ENCODE peak calls at places on chromosomes 2 and 18, in six cellular contexts. M, B, K, O, F and H are unnamed samples.

GRCh38 chr2:129923265-129924141 is 56.0 kb upstream of the RAB6C start:
- DNase-seq in F (peak; percentile 51), M (peak; percentile 62), K (peak; percentile 38), O (no peak), B (peak; percentile 24), H (peak; percentile 56)

GRCh38 chr2:33848486-33848885 is 249.4 kb upstream of the FAM98A start:
- DNase-seq in F (peak; percentile 35), M (no peak), K (peak; percentile 42), B (no peak), O (no peak), H (no peak)

GRCh38 chr2:158501301-158501700 is 44.5 kb downstream of the PKP4 start:
- DNase-seq in B (no peak), O (no peak), M (no peak), K (peak; percentile 54), F (no peak), H (no peak)

GRCh38 chr2:15984367-15985255 is 44.3 kb downstream of the MYCN start:
- DNase-seq in B (no peak), K (no peak), O (peak; percentile 24), M (no peak), F (no peak), H (no peak)

GRCh38 chr2:156787517-156787916 is 351.3 kb downstream of the GPD2 start:
- DNase-seq in O (no peak), M (no peak), B (no peak), F (no peak), K (no peak), H (no peak)

GRCh38 chr2:105397025-105397722 is 1.7 kb downstream of the FHL2 start:
- DNase-seq in B (no peak), K (no peak), F (no peak), M (peak; percentile 60), O (no peak), H (peak; percentile 49)

GRCh38 chr18:40529478-40529877 is 1425.6 kb upstream of the PIK3C3 start:
- DNase-seq in M (peak; percentile 43), K (peak; percentile 0), O (no peak), B (no peak), F (peak; percentile 18), H (peak; percentile 47)

GRCh38 chr2:224023188-224023587 is 15.9 kb downstream of the SERPINE2 start:
- DNase-seq in M (no peak), F (no peak), B (peak; percentile 50), K (peak; percentile 79), O (no peak), H (peak; percentile 23)

GRCh38 chr2:237041231-237041630 is 44.5 kb upstream of the COPS8 start:
- DNase-seq in O (no peak), K (no peak), F (no peak), M (no peak), B (no peak), H (no peak)

GRCh38 chr2:5365871-5366461 is 326.2 kb upstream of the SOX11 start:
- DNase-seq in M (peak; percentile 1), F (peak; percentile 67), B (no peak), K (no peak), O (peak; percentile 53), H (peak; percentile 10)

GRCh38 chr2:140600116-140600515 is 1530.7 kb downstream of the LRP1B start:
- DNase-seq in B (peak; percentile 34), F (peak; percentile 82), M (peak; percentile 75), K (peak; percentile 13), O (no peak), H (peak; percentile 76)

GRCh38 chr2:86037141-86037794 is 68.4 kb downstream of the POLR1A start:
- DNase-seq in O (peak; percentile 72), B (peak; percentile 95), F (peak; percentile 93), K (peak; percentile 96), M (peak; percentile 94), H (peak; percentile 89)

GRCh38 chr2:3523551-3524041 is 4.3 kb upstream of the ADI1 start:
- DNase-seq in K (peak; percentile 56), O (no peak), F (peak; percentile 43), M (peak; percentile 43), B (peak; percentile 25), H (peak; percentile 49)

GRCh38 chr2:230457073-230457768 is 41.2 kb downstream of the SP100 start:
- DNase-seq in B (no peak), O (no peak), F (no peak), K (no peak), M (no peak), H (no peak)

GRCh38 chr18:48886520-48887293 is 64.1 kb downstream of the SMAD7 start:
- DNase-seq in K (no peak), F (no peak), B (no peak), O (no peak), M (no peak), H (no peak)

GRCh38 chr2:204234879-204235278 is 298.3 kb downstream of the ICOS start:
- DNase-seq in K (peak; percentile 53), F (peak; percentile 49), M (peak; percentile 36), B (no peak), O (no peak), H (peak; percentile 27)

GRCh38 chr2:9205963-9206948 is at the start of gene ASAP2:
- DNase-seq in K (peak; percentile 72), F (peak; percentile 66), O (peak; percentile 80), M (peak; percentile 85), B (peak; percentile 75), H (peak; percentile 73)

GRCh38 chr2:235665656-235666239 is 171.9 kb downstream of the AGAP1 start:
- DNase-seq in O (no peak), B (no peak), F (peak; percentile 67), M (peak; percentile 22), K (peak; percentile 44), H (no peak)

GRCh38 chr18:57953883-57954282 is 90.1 kb upstream of the NEDD4L start:
- DNase-seq in M (no peak), F (no peak), B (no peak), K (no peak), O (no peak), H (no peak)

GRCh38 chr2:105775809-105776559 is 31.3 kb downstream of the NCK2 start:
- DNase-seq in F (no peak), K (peak; percentile 48), M (no peak), B (no peak), O (no peak), H (no peak)

GRCh38 chr2:176118606-176119370 is 2.2 kb downstream of the HOXD10 start:
- DNase-seq in M (no peak), F (no peak), B (no peak), O (no peak), K (peak; percentile 18), H (no peak)

GRCh38 chr2:50597206-50597605 is 434.7 kb downstream of the NRXN1 start:
- DNase-seq in F (no peak), M (no peak), O (no peak), B (no peak), K (no peak), H (no peak)

GRCh38 chr2:237694423-237695194 is 67.2 kb downstream of the LRRFIP1 start:
- DNase-seq in F (no peak), O (no peak), K (no peak), B (no peak), M (no peak), H (no peak)

GRCh38 chr2:25165992-25166618 is 2.3 kb downstream of the POMC start:
- DNase-seq in B (no peak), K (no peak), M (peak; percentile 5), O (no peak), F (no peak), H (no peak)

DNA sequence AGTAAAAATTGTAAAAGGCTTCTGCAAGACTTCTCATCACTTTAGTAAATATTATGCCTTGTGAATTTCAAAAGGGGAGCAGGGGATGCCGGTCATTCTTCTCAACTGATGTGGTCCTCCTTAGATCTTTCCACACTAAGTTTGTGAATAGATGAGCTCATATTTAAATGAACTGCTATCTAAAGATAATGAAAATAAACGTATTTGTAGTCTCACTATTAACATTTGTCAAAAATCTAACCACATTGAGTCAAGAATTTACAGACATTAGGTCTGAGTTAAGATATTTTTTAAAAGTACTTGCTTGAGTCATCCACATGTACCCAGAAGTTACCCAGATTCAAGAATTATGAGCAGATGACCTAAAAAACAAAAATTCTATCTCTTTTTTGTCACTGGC is 6.5 kb downstream of the PRPF40A start:
- DNase-seq in M (no peak), F (no peak), K (peak; percentile 7), O (no peak), B (no peak), H (no peak)
- TF ChIP-seq CTCF in M (no peak), F (no peak), K (no peak), O (no peak), B (no peak), H (no peak)

DNA sequence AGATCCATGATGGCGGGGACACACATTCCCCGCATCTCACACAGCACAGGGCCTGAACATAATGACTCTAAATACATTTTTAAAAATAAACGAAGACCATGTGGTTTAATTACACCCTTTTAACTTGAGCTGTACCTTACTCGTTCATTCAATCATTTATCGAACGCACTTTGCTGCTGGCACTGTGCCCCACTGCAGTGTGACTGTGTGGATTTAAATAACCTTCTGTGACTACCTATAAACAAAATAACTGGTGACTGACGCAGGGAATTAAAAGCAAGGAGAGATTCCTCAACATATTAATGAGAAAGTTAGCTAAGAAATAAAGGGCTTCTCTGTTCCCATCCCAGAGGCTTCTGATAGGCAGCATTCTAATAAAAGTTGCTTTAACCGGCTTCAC is 10.9 kb upstream of the FZD7 start:
- DNase-seq in F (no peak), K (no peak), M (no peak), O (no peak), B (no peak), H (no peak)
- H3K4me3 ChIP-seq in F (no peak overlapping the region), K (no peak overlapping the region), M (no peak overlapping the region), O (no peak overlapping the region), B (no peak overlapping the region), H (no peak overlapping the region)

GRCh38 chr2:529425-529824 is 147.8 kb downstream of the TMEM18 start:
- DNase-seq in M (peak; percentile 9), F (peak; percentile 36), O (no peak), B (no peak), K (no peak), H (peak; percentile 20)
- TF ChIP-seq CTCF in M (no peak), F (peak; percentile 5), O (no peak), B (peak; percentile 13), K (peak; percentile 41), H (no peak)

GRCh38 chr2:172823451-172823850 is 87.8 kb downstream of the RAPGEF4 start:
- DNase-seq in K (no peak), O (no peak), M (no peak), B (no peak), F (no peak), H (no peak)

GRCh38 chr2:172819943-172820342 is 84.3 kb downstream of the RAPGEF4 start:
- DNase-seq in B (no peak), O (no peak), F (no peak), K (no peak), M (no peak), H (no peak)

GRCh38 chr2:172817411-172817810 is 81.8 kb downstream of the RAPGEF4 start:
- DNase-seq in M (no peak), B (peak; percentile 40), O (no peak), K (no peak), F (peak; percentile 20), H (no peak)

GRCh38 chr2:172822585-172822984 is 86.9 kb downstream of the RAPGEF4 start:
- DNase-seq in F (no peak), K (no peak), O (no peak), M (no peak), B (no peak), H (no peak)

GRCh38 chr2:172821370-172822338 is 86.0 kb downstream of the RAPGEF4 start:
- DNase-seq in B (no peak), O (no peak), K (no peak), M (peak; percentile 57), F (peak; percentile 22), H (peak; percentile 46)
- H3K4me3 ChIP-seq in B (no peak overlapping the region), O (peak overlapping the region; percentile 53), K (no peak overlapping the region), M (no peak overlapping the region), F (no peak overlapping the region), H (no peak overlapping the region)